ENCODE peak calls at places on chromosomes 3 and 15, in six cellular contexts. I, O, J, R, E and X are unnamed samples.

GRCh38 chr15:38536201-38536676 is 28.4 kb downstream of the RASGRP1 start:
- DNase-seq in I (no peak), O (no peak), J (no peak), R (no peak), E (peak), X (no peak)

GRCh38 chr3:149134560-149134959 is 5.1 kb downstream of the HPS3 start:
- DNase-seq in I (no peak), O (no peak), J (no peak), R (no peak), E (no peak), X (no peak)

GRCh38 chr3:195197764-195198423 is 73.1 kb downstream of the XXYLT1 start:
- DNase-seq in I (no peak), O (no peak), J (no peak), R (no peak), E (no peak), X (no peak)

GRCh38 chr3:113157408-113157980 is 53.9 kb upstream of the BOC start:
- DNase-seq in I (no peak), O (no peak), J (no peak), R (no peak), E (peak), X (no peak)

GRCh38 chr15:91948001-91948608 is 94.6 kb downstream of the SLCO3A1 start:
- DNase-seq in I (peak), O (no peak), J (no peak), R (no peak), E (no peak), X (no peak)

GRCh38 chr3:157042226-157042625 is 117.7 kb downstream of the CCNL1 start:
- DNase-seq in I (no peak), O (no peak), J (no peak), R (no peak), E (no peak), X (no peak)

GRCh38 chr15:66078196-66078928 is 175.2 kb downstream of the MEGF11 start:
- DNase-seq in I (no peak), O (no peak), J (no peak), R (no peak), E (no peak), X (no peak)

GRCh38 chr15:51132384-51133139 is 37.9 kb upstream of the TNFAIP8L3 start:
- DNase-seq in I (peak), O (peak), J (no peak), R (peak), E (peak), X (no peak)

GRCh38 chr15:80780416-80781221 is 1.4 kb downstream of the CEMIP start:
- DNase-seq in I (peak), O (peak), J (no peak), R (peak), E (peak), X (peak)

GRCh38 chr15:51771773-51772172 is 20.4 kb downstream of the TMOD2 start:
- DNase-seq in I (no peak), O (no peak), J (no peak), R (no peak), E (no peak), X (no peak)

GRCh38 chr15:77722759-77723460 is 90.2 kb upstream of the LINGO1 start:
- DNase-seq in I (no peak), O (no peak), J (no peak), R (no peak), E (no peak), X (no peak)

GRCh38 chr3:186471781-186472180 is 72.4 kb downstream of the CRYGS start:
- DNase-seq in I (no peak), O (no peak), J (no peak), R (no peak), E (no peak), X (no peak)

GRCh38 chr3:127050733-127051132 is 67.8 kb downstream of the PLXNA1 start:
- DNase-seq in I (no peak), O (no peak), J (no peak), R (no peak), E (peak), X (no peak)

GRCh38 chr3:66372681-66373350 is 128.0 kb downstream of the LRIG1 start:
- DNase-seq in I (peak), O (no peak), J (peak), R (peak), E (no peak), X (no peak)
- TF ChIP-seq CTCF in I (peak), O (peak), J (peak), R (no peak), E (peak), X (peak)

GRCh38 chr15:74140445-74140761 is 10.0 kb downstream of the ISLR2 start:
- DNase-seq in I (no peak), O (no peak), J (no peak), R (no peak), E (no peak), X (no peak)
- TF ChIP-seq CTCF in I (no peak), O (no peak), J (no peak), R (no peak), E (no peak), X (no peak)

DNA sequence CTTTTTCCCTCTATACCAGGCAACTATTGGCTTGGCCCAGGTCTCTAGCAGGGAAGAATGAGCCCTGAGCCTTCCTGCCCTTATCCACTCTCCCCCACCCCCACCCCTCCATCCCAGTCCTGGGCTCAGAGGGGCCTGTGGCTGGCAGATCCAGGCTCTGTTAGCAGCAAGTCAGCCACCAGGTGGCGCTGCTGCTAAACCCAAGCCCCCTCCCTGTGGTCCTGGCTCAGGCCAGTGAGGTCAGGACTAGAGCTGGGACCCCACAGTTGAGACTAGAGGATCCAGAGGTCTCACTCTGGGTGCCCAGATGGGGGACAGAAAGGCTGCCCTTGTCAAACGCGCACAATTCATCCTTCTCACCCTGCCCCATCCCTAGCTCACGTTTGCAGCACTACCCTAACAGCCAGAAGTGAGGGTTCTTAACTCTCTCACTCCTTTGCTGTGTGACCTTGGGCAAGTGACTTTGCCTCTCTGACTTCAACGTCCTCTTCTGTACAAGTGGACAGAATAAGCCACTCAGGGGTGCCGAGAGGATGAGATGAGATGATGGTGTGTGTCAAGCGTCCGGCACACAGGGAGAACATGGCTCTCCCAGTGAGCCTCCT is 46.8 kb upstream of the SLC6A1 start:
- DNase-seq in I (peak), O (peak), J (peak), R (peak), E (peak), X (peak)
- TF ChIP-seq CTCF in I (peak), O (peak), J (peak), R (peak), E (peak), X (peak)

GRCh38 chr3:97940034-97940433 is 32.2 kb downstream of the RIOX2 start:
- DNase-seq in I (no peak), O (no peak), J (no peak), R (no peak), E (no peak), X (no peak)
- TF ChIP-seq CTCF in I (no peak), O (peak), J (no peak), R (no peak), E (peak), X (no peak)